ENCODE peak calls at places on chromosomes 7 and 10, in six cellular contexts. D is right lobe of liver, W is IMR-90, C is HepG2, H is sigmoid colon, P is PC-9. L is an unnamed sample.

GRCh38 chr7:158074896-158075632 is 512.6 kb downstream of the PTPRN2 start:
- DNase-seq in W (no peak), H (peak; percentile 57), P (no peak), C (no peak), D (no peak), L (peak; percentile 38)

GRCh38 chr10:36573246-36573645 is 552.2 kb upstream of the ANKRD30A start:
- DNase-seq in W (no peak), P (no peak), D (no peak), H (no peak), C (no peak), L (no peak)

GRCh38 chr10:126252884-126253612 is 135.2 kb downstream of the ADAM12 start:
- DNase-seq in P (peak; percentile 42), D (no peak), C (no peak), H (no peak), W (peak; percentile 100), L (no peak)

GRCh38 chr10:98450618-98451017 is 3.9 kb upstream of the HPS1 start:
- DNase-seq in W (no peak), P (no peak), D (no peak), C (no peak), H (no peak), L (no peak)

GRCh38 chr10:88330174-88330573 is 252.9 kb downstream of the RNLS start:
- DNase-seq in H (no peak), D (no peak), C (no peak), W (no peak), P (no peak), L (no peak)

GRCh38 chr10:61663466-61663865 is 737 bp downstream of the CABCOCO1 start:
- DNase-seq in W (no peak), P (no peak), D (no peak), C (no peak), H (no peak), L (no peak)

GRCh38 chr7:151173386-151174245 is 6.1 kb upstream of the GBX1 start:
- DNase-seq in D (peak; percentile 42), W (no peak), C (no peak), H (no peak), P (no peak), L (no peak)

GRCh38 chr7:78489851-78490250 is 691.3 kb downstream of the PHTF2 start:
- DNase-seq in D (no peak), P (no peak), C (no peak), W (no peak), H (no peak), L (no peak)

GRCh38 chr10:3852147-3852904 is 67.3 kb upstream of the KLF6 start:
- DNase-seq in W (peak; percentile 99), H (peak; percentile 93), D (peak; percentile 87), C (peak; percentile 98), P (peak; percentile 74), L (peak; percentile 90)

GRCh38 chr7:116924741-116925140 is 28.6 kb upstream of the ST7 start:
- DNase-seq in C (no peak), H (no peak), D (no peak), P (no peak), W (peak; percentile 55), L (no peak)

GRCh38 chr10:45809829-45810228 is 37.5 kb downstream of the AGAP4 start:
- DNase-seq in H (no peak), W (peak; percentile 6), C (no peak), D (no peak), P (no peak), L (no peak)

GRCh38 chr10:29033311-29033940 is 255.4 kb upstream of the LYZL1 start:
- DNase-seq in W (no peak), H (no peak), P (no peak), C (no peak), D (no peak), L (no peak)

GRCh38 chr10:35696392-35696791 is 54.3 kb upstream of the FZD8 start:
- DNase-seq in H (no peak), P (no peak), C (no peak), W (no peak), D (no peak), L (no peak)

GRCh38 chr7:1262441-1262840 is 29.8 kb downstream of the UNCX start:
- DNase-seq in W (no peak), C (no peak), P (no peak), D (no peak), H (no peak), L (no peak)

GRCh38 chr7:74514131-74514591 is 60.5 kb downstream of the GTF2IRD1 start:
- DNase-seq in D (no peak), C (no peak), P (no peak), W (no peak), H (peak; percentile 74), L (no peak)

GRCh38 chr7:87426160-87426559 is 49.3 kb downstream of the ABCB4 start:
- DNase-seq in H (no peak), W (no peak), D (no peak), C (no peak), P (no peak), L (no peak)

GRCh38 chr10:118369806-118370205 is 27.7 kb upstream of the FAM204A start:
- DNase-seq in H (no peak), C (no peak), W (no peak), D (no peak), P (peak; percentile 2), L (no peak)

GRCh38 chr7:80475383-80475782 is 36.5 kb downstream of the GNAT3 start:
- DNase-seq in P (no peak), D (no peak), H (no peak), C (no peak), W (no peak), L (no peak)

GRCh38 chr10:26480909-26481703 is 43.0 kb downstream of the APBB1IP start:
- DNase-seq in W (no peak), D (no peak), C (no peak), H (no peak), P (no peak), L (no peak)

GRCh38 chr7:65216469-65216868 is 157.2 kb upstream of the ZNF92 start:
- DNase-seq in D (peak; percentile 77), H (no peak), C (peak; percentile 52), W (peak; percentile 16), P (peak; percentile 61), L (no peak)

GRCh38 chr10:24806262-24806661 is 82.6 kb upstream of the ARHGAP21 start:
- DNase-seq in W (no peak), P (no peak), H (no peak), D (no peak), C (no peak), L (no peak)

GRCh38 chr7:77368974-77369373 is 47.2 kb downstream of the GSAP start:
- DNase-seq in P (no peak), H (no peak), W (peak; percentile 16), D (no peak), C (no peak), L (no peak)

GRCh38 chr7:108083980-108084379 is 46.2 kb downstream of the LAMB4 start:
- DNase-seq in P (no peak), D (no peak), H (no peak), W (peak; percentile 41), C (no peak), L (no peak)

GRCh38 chr7:30321992-30322637 is 37.7 kb downstream of the ZNRF2 start:
- DNase-seq in C (no peak), P (no peak), H (no peak), D (no peak), W (no peak), L (no peak)

GRCh38 chr10:115830260-115830970 is 442.6 kb downstream of the GFRA1 start:
- DNase-seq in C (no peak), P (no peak), H (no peak), D (no peak), W (peak; percentile 88), L (no peak)

GRCh38 chr10:115831025-115831424 is 442.0 kb downstream of the GFRA1 start:
- DNase-seq in H (no peak), D (no peak), P (no peak), C (no peak), W (no peak), L (no peak)

GRCh38 chr10:115827650-115828049 is 445.4 kb downstream of the GFRA1 start:
- DNase-seq in W (peak; percentile 59), P (no peak), C (no peak), D (no peak), H (no peak), L (no peak)

GRCh38 chr10:115827180-115827579 is 445.8 kb downstream of the GFRA1 start:
- DNase-seq in P (no peak), W (peak; percentile 73), C (no peak), H (no peak), D (no peak), L (no peak)

GRCh38 chr10:115829501-115830215 is 443.3 kb downstream of the GFRA1 start:
- DNase-seq in D (no peak), W (peak; percentile 75), C (no peak), P (no peak), H (no peak), L (no peak)
- TF ChIP-seq CTCF in D (peak; percentile 42), W (peak; percentile 54), C (no peak), P (no peak), H (no peak), L (peak; percentile 17)

DNA sequence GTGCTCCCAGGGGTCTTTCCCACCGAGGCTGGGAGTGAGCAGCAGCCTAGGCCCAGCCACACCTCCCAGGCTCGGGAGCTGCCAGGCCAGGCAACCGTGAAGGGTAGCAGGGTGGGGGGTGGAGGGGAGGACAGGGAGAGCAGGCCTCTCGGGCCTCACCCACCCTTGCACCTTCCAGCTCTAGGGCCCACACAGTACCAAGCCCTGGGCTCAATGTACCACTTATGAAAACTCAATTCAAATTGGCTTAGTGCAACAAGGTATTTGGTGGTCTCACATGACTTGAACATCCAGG is 127.4 kb downstream of the FAM53B start:
- DNase-seq in H (no peak), C (no peak), W (no peak), D (no peak), P (no peak), L (no peak)
- H3K4me1 ChIP-seq in H (peaks cover 42% of the 10 kb centered on the region), C (peaks cover 9% of the 10 kb centered on the region), W (peaks cover 2% of the 10 kb centered on the region), D (no peaks in the 10 kb centered on the region), P (peaks cover 23% of the 10 kb centered on the region), L (peaks cover 15% of the 10 kb centered on the region)

GRCh38 chr7:16400896-16401275 is 20.5 kb downstream of the CRPPA start:
- DNase-seq in W (no peak), C (no peak), D (no peak), P (no peak), H (no peak), L (no peak)
- H3K9me3 ChIP-seq in W (peaks cover 22% of the 10 kb centered on the region), C (peaks cover 70% of the 10 kb centered on the region), D (no peaks in the 10 kb centered on the region), P (peaks cover 52% of the 10 kb centered on the region), H (peaks cover 7% of the 10 kb centered on the region), L (peaks cover 3% of the 10 kb centered on the region)

GRCh38 chr7:3393862-3394261 is 92.8 kb downstream of the SDK1 start:
- DNase-seq in P (no peak), D (no peak), W (no peak), H (no peak), C (no peak), L (no peak)
- TF ChIP-seq CTCF in P (no peak), D (no peak), W (peak; percentile 11), H (no peak), C (no peak), L (peak; percentile 32)

L was measured in RWPE2.